ENCODE peak calls at places on chromosomes 5 and 9, in four cellular contexts. A is mesenchymal stem cell, H is H1, B is neuronal stem cell. E is an unnamed sample.

GRCh38 chr9:110148384-110148783 is 59.6 kb downstream of the C9orf152 start:
- DNase-seq in B (no peak), H (no peak), A (peak), E (peak)

GRCh38 chr5:45796959-45797553 is 100.9 kb upstream of the HCN1 start:
- DNase-seq in H (no peak), B (no peak), A (no peak), E (no peak)

GRCh38 chr5:322281-322941 is 897 bp downstream of the AHRR start:
- DNase-seq in B (no peak), A (peak), H (peak), E (peak)

GRCh38 chr9:76519027-76519835 is 60.2 kb downstream of the GCNT1 start:
- DNase-seq in A (no peak), H (no peak), B (no peak), E (no peak)

GRCh38 chr5:151216781-151217180 is 7.1 kb downstream of the CCDC69 start:
- DNase-seq in B (no peak), A (no peak), H (no peak), E (no peak)

GRCh38 chr5:136279314-136279713 is 86.0 kb downstream of the TRPC7 start:
- DNase-seq in H (no peak), A (no peak), B (no peak), E (no peak)

GRCh38 chr5:123000731-123001130 is 35.8 kb downstream of the PPIC start:
- DNase-seq in B (no peak), A (no peak), H (no peak), E (no peak)

GRCh38 chr5:2175041-2175440 is 292.3 kb upstream of the IRX4 start:
- DNase-seq in A (no peak), H (no peak), B (no peak), E (no peak)

GRCh38 chr9:36036253-36036779 is 397 bp upstream of the RECK start:
- DNase-seq in B (no peak), H (no peak), A (no peak), E (no peak)

GRCh38 chr9:121282309-121283071 is 14.5 kb downstream of the GSN start:
- DNase-seq in H (no peak), B (no peak), A (peak), E (peak)

GRCh38 chr5:5079871-5080270 is 60.3 kb upstream of the ADAMTS16 start:
- DNase-seq in H (no peak), A (no peak), B (no peak), E (no peak)

GRCh38 chr9:111700776-111701175 is 39.4 kb downstream of the GNG10 start:
- DNase-seq in H (no peak), A (peak), B (no peak), E (no peak)

GRCh38 chr5:137090151-137090550 is 409.0 kb downstream of the SPOCK1 start:
- DNase-seq in B (no peak), H (no peak), A (no peak), E (no peak)

GRCh38 chr5:138330813-138331448 is 673 bp downstream of the CDC25C start:
- DNase-seq in B (no peak), A (no peak), H (no peak), E (no peak)

GRCh38 chr9:130561056-130561455 is 18.3 kb upstream of the FUBP3 start:
- DNase-seq in H (no peak), A (peak), B (no peak), E (no peak)

GRCh38 chr5:125476888-125477585 is 730.6 kb upstream of the ZNF608 start:
- DNase-seq in B (no peak), A (no peak), H (no peak), E (peak)

GRCh38 chr5:27708579-27708978 is 670.2 kb upstream of the CDH9 start:
- DNase-seq in B (no peak), A (no peak), H (no peak), E (no peak)

GRCh38 chr9:18185196-18185595 is 288.8 kb upstream of the ADAMTSL1 start:
- DNase-seq in B (no peak), A (no peak), H (no peak), E (no peak)

GRCh38 chr5:181188700-181189362 is 16.2 kb downstream of the TRIM7 start:
- DNase-seq in H (peak), B (peak), A (peak), E (peak)

GRCh38 chr9:98690686-98691085 is 18.0 kb downstream of the GABBR2 start:
- DNase-seq in A (no peak), H (no peak), B (no peak), E (no peak)

GRCh38 chr5:31122998-31123950 is 70.2 kb upstream of the CDH6 start:
- DNase-seq in A (peak), B (no peak), H (no peak), E (peak)

GRCh38 chr5:105952875-105953274 is 1717.9 kb downstream of the EFNA5 start:
- DNase-seq in H (no peak), A (no peak), B (no peak), E (peak)

GRCh38 chr5:9165567-9165966 is 380.3 kb downstream of the SEMA5A start:
- DNase-seq in B (peak), A (no peak), H (no peak), E (no peak)

GRCh38 chr9:136328622-136329041 is 1.3 kb downstream of the GPSM1 start:
- DNase-seq in B (no peak), H (no peak), A (peak), E (peak)

GRCh38 chr9:130140701-130141100 is 31.5 kb upstream of the NCS1 start:
- DNase-seq in B (no peak), A (no peak), H (no peak), E (no peak)

GRCh38 chr5:138053554-138053953 is 20.7 kb upstream of the FAM13B start:
- DNase-seq in H (no peak), A (no peak), B (no peak), E (no peak)

GRCh38 chr9:114421147-114421546 is 33.4 kb upstream of the AKNA start:
- DNase-seq in A (no peak), H (no peak), B (no peak), E (no peak)

GRCh38 chr5:40679998-40680681 is 425 bp downstream of the PTGER4 start:
- DNase-seq in A (peak), B (no peak), H (no peak), E (no peak)

GRCh38 chr9:88972401-88972800 is 18.9 kb upstream of the S1PR3 start:
- DNase-seq in A (no peak), B (no peak), H (no peak), E (no peak)

GRCh38 chr9:127931092-127931881 is 710 bp upstream of the PIP5KL1 start:
- DNase-seq in A (peak), B (no peak), H (peak), E (peak)

GRCh38 chr9:20312732-20313131 is 309.6 kb downstream of the MLLT3 start:
- DNase-seq in H (no peak), A (peak), B (no peak), E (peak)

GRCh38 chr5:132262882-132263547 is 5.5 kb downstream of the PDLIM4 start:
- DNase-seq in A (peak), B (no peak), H (peak), E (no peak)

GRCh38 chr5:172692981-172693380 is 51.9 kb downstream of the NEURL1B start:
- DNase-seq in H (no peak), A (peak), B (no peak), E (peak)
- H3K27ac ChIP-seq in H (no peak), A (no peak), B (no peak), E (peak)

GRCh38 chr5:146206257-146206656 is 2.9 kb downstream of the RBM27 start:
- DNase-seq in A (no peak), B (no peak), H (no peak), E (no peak)

GRCh38 chr5:146199216-146199815 is 4.1 kb upstream of the RBM27 start:
- DNase-seq in H (no peak), B (no peak), A (no peak), E (no peak)

GRCh38 chr5:146203011-146203871 is at the start of gene RBM27:
- DNase-seq in B (peak), H (peak), A (peak), E (peak)

GRCh38 chr5:146205499-146206202 is 2.2 kb downstream of the RBM27 start:
- DNase-seq in B (no peak), H (no peak), A (no peak), E (no peak)

GRCh38 chr5:146203872-146204192 is 427 bp downstream of the RBM27 start:
- DNase-seq in B (no peak), H (no peak), A (no peak), E (no peak)
- H2AK5ac ChIP-seq in B (no peak), H (no peak), A (no peak), E (peak)

DNA sequence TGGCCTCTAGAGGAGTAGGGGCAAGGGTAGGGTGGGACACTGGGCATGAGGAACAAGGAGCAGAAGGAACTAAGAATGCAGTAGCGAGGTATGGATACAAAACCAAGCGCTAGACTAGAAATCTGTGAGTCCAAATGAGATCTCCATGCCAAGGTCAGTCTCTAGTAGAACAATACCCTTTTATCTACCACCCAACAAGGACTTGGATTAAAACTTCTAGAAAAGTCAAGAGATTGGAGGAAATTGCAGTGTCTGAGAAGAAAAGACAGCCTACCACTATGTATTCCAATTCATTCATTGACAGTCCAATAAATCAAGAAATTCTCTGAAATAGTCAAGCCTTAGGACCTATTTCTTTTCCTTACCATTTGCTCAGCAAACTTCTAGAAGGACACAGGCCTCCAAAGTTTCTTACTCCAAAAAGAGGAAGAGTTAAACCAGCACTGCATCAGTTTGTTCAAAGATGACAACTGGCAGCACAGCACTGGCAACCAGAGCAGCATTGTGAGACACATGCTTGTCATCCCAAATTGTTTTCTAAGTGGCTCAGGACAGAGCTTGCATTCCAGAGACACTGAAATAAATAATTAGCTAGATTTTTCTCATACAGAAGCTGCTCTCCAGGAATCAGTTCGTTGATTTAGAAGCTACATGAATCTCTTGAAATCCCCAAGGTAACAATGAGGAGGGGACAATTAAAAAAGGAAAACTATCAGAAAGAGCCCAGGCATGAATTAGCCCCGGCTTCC is 22.6 kb downstream of the ABCA1 start:
- DNase-seq in B (no peak), A (no peak), H (no peak), E (no peak)
- H3K27ac ChIP-seq in B (no peak), A (no peak), H (no peak), E (peak)

DNA sequence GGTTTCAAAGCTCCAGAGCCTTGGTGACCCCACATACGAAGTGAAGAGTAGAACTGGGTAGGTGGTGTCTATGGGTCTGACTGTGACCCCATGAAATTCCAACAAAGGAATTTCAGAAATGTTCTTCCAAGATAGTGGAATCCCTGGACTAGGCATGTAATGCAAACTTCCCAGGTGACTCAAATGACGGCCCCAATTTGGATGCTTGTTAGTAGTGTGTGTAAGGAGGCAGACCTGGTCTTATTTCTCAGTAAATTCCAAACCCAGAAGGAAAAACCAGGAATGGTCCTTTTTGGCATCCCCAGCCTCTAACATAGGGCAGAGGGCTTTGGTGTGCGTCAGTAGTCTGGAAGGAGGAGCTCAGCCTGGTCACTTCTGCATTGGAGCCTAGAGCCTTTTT is 43.6 kb upstream of the ABCA1 start:
- DNase-seq in H (no peak), B (no peak), A (no peak), E (no peak)
- H2AK5ac ChIP-seq in H (no peak), B (peak), A (no peak), E (no peak)

DNA sequence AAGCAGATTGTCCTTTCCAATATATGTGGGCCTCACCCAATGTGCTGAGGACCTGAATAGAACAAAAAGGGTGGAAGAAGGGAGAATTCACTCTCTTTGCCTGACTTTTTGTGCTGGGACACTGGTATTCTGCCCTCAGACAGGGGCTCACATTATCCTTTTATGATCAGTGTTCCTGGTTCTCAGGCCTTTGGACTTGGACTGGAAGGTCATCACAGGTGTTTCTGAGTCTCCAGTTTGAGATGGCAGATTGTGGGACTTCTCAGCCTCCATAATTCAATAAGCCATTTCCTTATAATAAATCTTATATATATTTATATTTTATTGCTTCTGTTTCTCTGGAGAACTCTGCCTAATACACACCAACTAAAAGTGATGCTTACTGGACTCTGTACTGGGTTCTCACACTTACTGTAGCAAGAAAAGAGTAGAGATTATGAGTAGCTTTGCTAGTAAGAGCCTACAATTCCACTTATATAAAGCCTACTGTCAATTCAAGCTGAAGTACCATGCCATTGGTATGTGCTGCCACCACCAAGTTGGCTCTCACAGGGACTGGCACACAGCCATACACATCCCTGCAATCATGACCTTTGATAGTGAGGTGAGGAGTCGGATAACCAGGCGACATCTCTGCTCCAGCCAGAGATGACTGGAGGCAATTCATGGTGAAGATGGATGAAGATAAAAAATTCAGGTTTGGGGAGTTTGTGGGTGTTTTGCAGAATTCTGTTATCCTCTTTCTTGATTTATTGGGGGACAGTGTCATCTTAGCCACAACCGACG is 130.7 kb upstream of the NR3C1 start:
- DNase-seq in B (no peak), A (no peak), H (no peak), E (no peak)
- H3K27ac ChIP-seq in B (no peak), A (no peak), H (no peak), E (no peak)

GRCh38 chr5:65926276-65926761 is at the start of gene ERBIN:
- DNase-seq in A (peak), H (peak), B (peak), E (peak)
- H2AK5ac ChIP-seq in A (peak), H (no peak), B (peak), E (peak)

GRCh38 chr9:82334286-82334685 is 345.7 kb downstream of the SPATA31D1 start:
- DNase-seq in A (peak), B (no peak), H (no peak), E (peak)

GRCh38 chr9:82332018-82332773 is 343.6 kb downstream of the SPATA31D1 start:
- DNase-seq in A (peak), H (no peak), B (no peak), E (peak)

GRCh38 chr9:82331091-82331490 is 342.5 kb downstream of the SPATA31D1 start:
- DNase-seq in A (no peak), B (no peak), H (no peak), E (no peak)

GRCh38 chr9:82333671-82334070 is 345.1 kb downstream of the SPATA31D1 start:
- DNase-seq in A (no peak), B (no peak), H (no peak), E (peak)

GRCh38 chr9:82332774-82333152 is 344.2 kb downstream of the SPATA31D1 start:
- DNase-seq in A (peak), B (no peak), H (no peak), E (peak)
- H3K27ac ChIP-seq in A (peak), B (no peak), H (no peak), E (peak)

DNA sequence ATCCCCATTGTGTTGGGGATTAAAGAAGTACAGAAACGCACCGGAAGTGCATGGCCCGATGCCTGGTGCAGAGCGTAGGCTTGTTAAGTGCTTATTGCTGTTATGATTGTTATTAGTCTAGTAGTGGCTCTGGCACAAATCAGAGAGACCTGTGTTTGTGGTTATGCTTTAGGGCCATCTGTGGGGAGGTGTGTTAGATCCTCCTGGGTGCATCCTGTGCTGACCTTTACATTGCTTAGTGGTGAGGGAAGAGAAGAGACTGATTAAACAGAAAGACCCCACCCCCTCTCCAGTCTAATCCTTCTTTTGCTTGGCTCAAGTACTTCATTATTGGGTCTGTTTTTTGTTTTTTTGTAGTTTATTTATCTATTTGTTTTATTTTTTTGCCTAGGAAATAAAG is 112.7 kb upstream of the SPRY4 start:
- DNase-seq in A (no peak), H (no peak), B (no peak), E (no peak)
- H2AK5ac ChIP-seq in A (no peak), H (peak), B (no peak), E (peak)